ENCODE peak calls at places on chromosome 17, in nine cellular contexts. A is Daoy; S is foreskin melanocyte; Z is EH; R is fibroblast of mammary gland; G is stimulated activated CD4-positive, alpha-beta T cell treated with anti-CD3 and anti-CD28 coated beads, Interleukin-15, amount 100 ng/mL, for 48 hours; K is IMR-90; J is activated naive CD4-positive, alpha-beta T cell treated with Interleukin-2 at 50 U/mL for 16 hours; Y is T-helper 17 cell. I is an unnamed sample.

GRCh38 chr17:40071720-40072480 is 9.1 kb downstream of the THRA start:
- DNase-seq in K (no peak), G (no peak), S (peak), Y (no peak), Z (peak), J (no peak), A (peak), R (no peak), I (no peak)

GRCh38 chr17:77184474-77184873 is 43.7 kb downstream of the SEC14L1 start:
- DNase-seq in K (no peak), A (no peak), J (no peak), Z (peak), S (no peak), R (peak), Y (no peak), G (no peak), I (no peak)

GRCh38 chr17:80792373-80792781 is 199.3 kb upstream of the CHMP6 start:
- DNase-seq in J (no peak), A (peak), G (no peak), S (peak), K (peak), Z (no peak), R (no peak), Y (no peak), I (no peak)

GRCh38 chr17:4735825-4736651 is 3.6 kb upstream of the ZMYND15 start:
- DNase-seq in K (no peak), G (no peak), Y (no peak), A (no peak), S (no peak), Z (no peak), R (no peak), J (no peak), I (no peak)

GRCh38 chr17:42325026-42325425 is 36.7 kb downstream of the STAT5A start:
- DNase-seq in G (no peak), S (no peak), Z (peak), Y (no peak), J (no peak), R (peak), K (peak), A (peak), I (peak)

GRCh38 chr17:77535435-77535834 is 394.7 kb downstream of the SEC14L1 start:
- DNase-seq in Y (no peak), S (no peak), G (no peak), K (no peak), Z (no peak), A (peak), R (no peak), J (no peak), I (no peak)

GRCh38 chr17:13508916-13509315 is 92.8 kb downstream of the HS3ST3A1 start:
- DNase-seq in K (no peak), Y (no peak), R (peak), S (no peak), Z (peak), J (no peak), G (no peak), A (no peak), I (no peak)

GRCh38 chr17:35841505-35841904 is 27.2 kb downstream of the HEATR9 start:
- DNase-seq in S (no peak), A (peak), Z (peak), R (peak), K (peak), Y (no peak), J (no peak), G (no peak), I (no peak)

GRCh38 chr17:81191646-81192045 is 25.6 kb upstream of the AATK start:
- DNase-seq in Z (no peak), S (no peak), A (no peak), G (no peak), K (no peak), Y (no peak), R (no peak), J (no peak), I (no peak)

GRCh38 chr17:74814453-74814852 is 38.3 kb upstream of the NAT9 start:
- DNase-seq in K (no peak), R (no peak), Z (no peak), G (no peak), A (no peak), S (no peak), Y (no peak), J (no peak), I (no peak)

GRCh38 chr17:42682400-42683384 is at the start of gene CNTNAP1:
- DNase-seq in Y (no peak), R (peak), A (peak), J (peak), S (no peak), Z (peak), K (peak), G (no peak), I (peak)

GRCh38 chr17:55265434-55266021 is 768 bp downstream of the HLF start:
- DNase-seq in A (no peak), S (no peak), R (no peak), J (peak), K (no peak), Z (no peak), G (no peak), Y (peak), I (no peak)

GRCh38 chr17:62898239-62898864 is 67.7 kb upstream of the TANC2 start:
- DNase-seq in S (peak), G (no peak), K (no peak), J (no peak), A (no peak), Y (no peak), R (peak), Z (peak), I (no peak)

GRCh38 chr17:33927732-33928133 is 327.4 kb upstream of the CCL2 start:
- DNase-seq in A (peak), J (no peak), Y (no peak), G (no peak), K (peak), S (no peak), R (peak), Z (no peak), I (no peak)

GRCh38 chr17:33375086-33375485 is 82.0 kb upstream of the ASIC2 start:
- DNase-seq in Y (no peak), G (no peak), J (no peak), Z (no peak), S (no peak), A (no peak), R (no peak), K (no peak), I (no peak)

GRCh38 chr17:29929006-29929543 is 953 bp downstream of the SSH2 start:
- DNase-seq in J (no peak), Z (peak), R (peak), G (peak), S (peak), Y (no peak), A (peak), K (no peak), I (peak)

GRCh38 chr17:29090746-29091395 is 47.9 kb downstream of the PIPOX start:
- DNase-seq in J (no peak), K (no peak), Z (no peak), R (no peak), S (no peak), A (no peak), G (no peak), Y (no peak), I (no peak)

GRCh38 chr17:39618252-39618913 is 8.4 kb upstream of the PPP1R1B start:
- DNase-seq in J (no peak), S (no peak), Z (no peak), A (no peak), G (no peak), Y (no peak), K (no peak), R (no peak), I (no peak)

GRCh38 chr17:67718325-67718941 is 697 bp downstream of the NOL11 start:
- DNase-seq in G (peak), J (peak), K (peak), A (peak), S (peak), Z (peak), Y (no peak), R (peak), I (peak)

I was measured in LoVo.